ENCODE peak calls at places on chromosomes 4 and X, in seven cellular contexts. Y is AG10803; T is SIG-M5; I is MV-4-11; H is NCI-H2081; W is GM12891; X is stimulated activated CD4-positive, alpha-beta T cell treated with anti-CD3 and anti-CD28 coated beads, Interleukin-4, amount 100 ng/mL, for 1 hour. D is an unnamed sample.

GRCh38 chr4:10457255-10457801 is at the start of gene ZNF518B:
- DNase-seq in Y (peak), T (no peak), I (peak), H (peak), W (peak), X (peak), D (peak)

GRCh38 chr4:6578221-6578620 is 3.2 kb downstream of the MAN2B2 start:
- DNase-seq in Y (no peak), T (no peak), I (no peak), H (no peak), W (no peak), X (no peak), D (no peak)

GRCh38 chr4:118964891-118965411 is 76.3 kb downstream of the SYNPO2 start:
- DNase-seq in Y (peak), T (no peak), I (peak), H (no peak), W (no peak), X (no peak), D (no peak)

GRCh38 chr4:186723207-186724047 is at the start of gene FAT1:
- DNase-seq in Y (peak), T (no peak), I (no peak), H (peak), W (peak), X (no peak), D (peak)

GRCh38 chr4:47050986-47051725 is 19.8 kb downstream of the GABRB1 start:
- DNase-seq in Y (no peak), T (no peak), I (no peak), H (no peak), W (no peak), X (no peak), D (no peak)

GRCh38 chr4:79334783-79335182 is 8.9 kb upstream of the NAA11 start:
- DNase-seq in Y (no peak), T (no peak), I (no peak), H (peak), W (no peak), X (no peak), D (no peak)

GRCh38 chr4:38169524-38169923 is 209.3 kb downstream of the PTTG2 start:
- DNase-seq in Y (no peak), T (no peak), I (no peak), H (no peak), W (no peak), X (no peak), D (no peak)

GRCh38 chrX:142663330-142664095 is 362.2 kb upstream of the SPANXN4 start:
- DNase-seq in Y (no peak), T (no peak), I (no peak), H (no peak), W (no peak), X (no peak), D (no peak)

GRCh38 chr4:174592985-174593335 is 70.7 kb upstream of the HPGD start:
- DNase-seq in Y (peak), T (peak), I (peak), H (no peak), W (no peak), X (no peak), D (no peak)

GRCh38 chr4:121950680-121951569 is 935 bp downstream of the TRPC3 start:
- DNase-seq in Y (peak), T (no peak), I (no peak), H (peak), W (peak), X (peak), D (peak)

GRCh38 chr4:71011451-71011850 is 18.0 kb downstream of the DCK start:
- DNase-seq in Y (no peak), T (no peak), I (no peak), H (no peak), W (no peak), X (no peak), D (no peak)

GRCh38 chr4:99518883-99519282 is 8.1 kb downstream of the C4orf17 start:
- DNase-seq in Y (no peak), T (no peak), I (peak), H (no peak), W (no peak), X (no peak), D (no peak)

GRCh38 chrX:13254870-13255269 is 65.0 kb downstream of the ATXN3L start:
- DNase-seq in Y (no peak), T (no peak), I (peak), H (no peak), W (no peak), X (no peak), D (no peak)

GRCh38 chr4:5165419-5166369 is 114.4 kb downstream of the STK32B start:
- DNase-seq in Y (peak), T (no peak), I (no peak), H (no peak), W (no peak), X (no peak), D (no peak)

GRCh38 chr4:147599206-147599605 is 18.0 kb upstream of the TMEM184C start:
- DNase-seq in Y (no peak), T (no peak), I (no peak), H (no peak), W (no peak), X (no peak), D (no peak)

GRCh38 chr4:89283226-89283974 is 24.2 kb downstream of the GPRIN3 start:
- DNase-seq in Y (peak), T (no peak), I (peak), H (no peak), W (no peak), X (no peak), D (no peak)

GRCh38 chrX:53116101-53116500 is 22.2 kb downstream of the KANTR start:
- DNase-seq in Y (peak), T (no peak), I (no peak), H (no peak), W (no peak), X (no peak), D (no peak)

GRCh38 chr4:126954537-126955291 is 678.0 kb upstream of the INTU start:
- DNase-seq in Y (no peak), T (no peak), I (no peak), H (no peak), W (no peak), X (no peak), D (no peak)

GRCh38 chr4:77872723-77873435 is 10.2 kb downstream of the MRPL1 start:
- DNase-seq in Y (no peak), T (no peak), I (peak), H (no peak), W (no peak), X (no peak), D (no peak)

GRCh38 chrX:10350991-10351390 is 194.2 kb downstream of the CLCN4 start:
- DNase-seq in Y (peak), T (no peak), I (no peak), H (no peak), W (no peak), X (no peak), D (no peak)

GRCh38 chrX:48919360-48919821 is 567 bp upstream of the PIM2 start:
- DNase-seq in Y (no peak), T (no peak), I (no peak), H (no peak), W (no peak), X (no peak), D (no peak)

GRCh38 chrX:52585892-52586291 is 68.8 kb downstream of the SSX7 start:
- DNase-seq in Y (no peak), T (no peak), I (no peak), H (no peak), W (no peak), X (no peak), D (no peak)

GRCh38 chrX:105821471-105822081 is 763 bp upstream of the NRK start:
- DNase-seq in Y (no peak), T (no peak), I (no peak), H (no peak), W (no peak), X (no peak), D (no peak)

GRCh38 chr4:169407217-169407845 is 136.6 kb upstream of the SH3RF1 start:
- DNase-seq in Y (peak), T (no peak), I (no peak), H (no peak), W (no peak), X (no peak), D (no peak)

GRCh38 chrX:5080812-5081211 is 1147.9 kb downstream of the NLGN4X start:
- DNase-seq in Y (no peak), T (no peak), I (no peak), H (no peak), W (no peak), X (no peak), D (no peak)

GRCh38 chrX:41381685-41382084 is 47.7 kb downstream of the DDX3X start:
- DNase-seq in Y (peak), T (no peak), I (peak), H (no peak), W (no peak), X (no peak), D (no peak)

GRCh38 chrX:151000901-151001301 is 17.8 kb downstream of the HMGB3 start:
- DNase-seq in Y (peak), T (no peak), I (no peak), H (no peak), W (no peak), X (no peak), D (no peak)

GRCh38 chrX:114717921-114718320 is 134.0 kb downstream of the HTR2C start:
- DNase-seq in Y (no peak), T (no peak), I (no peak), H (no peak), W (no peak), X (no peak), D (no peak)

GRCh38 chr4:61201562-61202099 is 1.5 kb downstream of the ADGRL3 start:
- DNase-seq in Y (no peak), T (no peak), I (no peak), H (no peak), W (peak), X (no peak), D (no peak)

GRCh38 chr4:20618010-20618409 is 82.2 kb upstream of the PACRGL start:
- DNase-seq in Y (peak), T (no peak), I (peak), H (no peak), W (no peak), X (no peak), D (no peak)

GRCh38 chr4:87122252-87122651 is 98.2 kb downstream of the KLHL8 start:
- DNase-seq in Y (no peak), T (no peak), I (peak), H (no peak), W (no peak), X (no peak), D (no peak)

GRCh38 chr4:104989363-104989762 is 157.3 kb upstream of the TET2 start:
- DNase-seq in Y (no peak), T (no peak), I (no peak), H (peak), W (no peak), X (no peak), D (no peak)

GRCh38 chr4:94412019-94413017 is 39.4 kb upstream of the PDLIM5 start:
- DNase-seq in Y (peak), T (no peak), I (no peak), H (peak), W (no peak), X (no peak), D (no peak)

GRCh38 chr4:110770353-110770752 is 147.5 kb upstream of the PITX2 start:
- DNase-seq in Y (no peak), T (no peak), I (no peak), H (no peak), W (no peak), X (no peak), D (no peak)

GRCh38 chr4:38982356-38983095 is 49.7 kb downstream of the TMEM156 start:
- DNase-seq in Y (no peak), T (no peak), I (no peak), H (no peak), W (no peak), X (no peak), D (no peak)

GRCh38 chr4:102815981-102816380 is 11.4 kb downstream of the UBE2D3 start:
- DNase-seq in Y (peak), T (no peak), I (no peak), H (no peak), W (no peak), X (no peak), D (no peak)

GRCh38 chr4:40238700-40239548 is 42.1 kb downstream of the RHOH start:
- DNase-seq in Y (no peak), T (no peak), I (peak), H (no peak), W (no peak), X (peak), D (no peak)

D was measured in GM19239.